ENCODE peak calls at places on chromosome 2, in four cellular contexts. T, O, L and N are unnamed samples.

GRCh38 chr2:17646838-17647701 is 106.5 kb downstream of the SMC6 start:
- DNase-seq in T (no peak), O (no peak), L (no peak), N (no peak)

GRCh38 chr2:109437325-109438090 is 176.3 kb downstream of the SEPTIN10 start:
- DNase-seq in T (no peak), O (no peak), L (no peak), N (no peak)

GRCh38 chr2:234412726-234413125 is 84.2 kb downstream of the ARL4C start:
- DNase-seq in T (no peak), O (no peak), L (peak; percentile 40), N (peak; percentile 77)

GRCh38 chr2:191622374-191623320 is 55.3 kb upstream of the NABP1 start:
- DNase-seq in T (no peak), O (no peak), L (no peak), N (no peak)

GRCh38 chr2:224369028-224369632 is 32.8 kb downstream of the FAM124B start:
- DNase-seq in T (no peak), O (no peak), L (peak; percentile 68), N (peak; percentile 24)

GRCh38 chr2:70094171-70094977 is 7.1 kb downstream of the PCBP1 start:
- DNase-seq in T (no peak), O (no peak), L (no peak), N (no peak)

GRCh38 chr2:139296672-139297209 is 516.6 kb upstream of the NXPH2 start:
- DNase-seq in T (no peak), O (no peak), L (no peak), N (no peak)

GRCh38 chr2:213161759-213162514 is 10.5 kb upstream of the IKZF2 start:
- DNase-seq in T (no peak), O (no peak), L (peak; percentile 63), N (no peak)

GRCh38 chr2:47984041-47984440 is 77.7 kb upstream of the FBXO11 start:
- DNase-seq in T (no peak), O (no peak), L (peak; percentile 18), N (peak; percentile 42)

GRCh38 chr2:240302933-240303332 is 132.5 kb upstream of the GPC1 start:
- DNase-seq in T (no peak), O (no peak), L (no peak), N (no peak)

GRCh38 chr2:85768713-85769112 is 14.9 kb downstream of the ATOH8 start:
- DNase-seq in T (no peak), O (no peak), L (peak; percentile 88), N (peak; percentile 52)